ENCODE peak calls at places on chromosomes 12 and 14, in eight cellular contexts. K is IMR-90, J is gastrocnemius medialis, M is BE2C, T is astrocyte of the spinal cord, W is cardiac muscle cell, V is hepatocyte, Y is fibroblast of mammary gland. D is an unnamed sample.

GRCh38 chr12:68793436-68793835 is 14.5 kb upstream of the MDM2 start:
- DNase-seq in K (no peak), J (no peak), M (no peak), T (no peak), W (no peak), V (no peak), Y (no peak), D (no peak)

GRCh38 chr12:99966429-99966828 is 18.3 kb downstream of the ANKS1B start:
- DNase-seq in K (no peak), J (no peak), M (no peak), T (no peak), W (no peak), V (no peak), Y (no peak), D (no peak)

GRCh38 chr14:61526405-61527312 is 168.7 kb upstream of the HIF1A start:
- DNase-seq in K (no peak), J (peak; percentile 60), M (no peak), T (no peak), W (no peak), V (peak; percentile 30), Y (no peak), D (no peak)

GRCh38 chr12:109870648-109871047 is 9.7 kb downstream of the GLTP start:
- DNase-seq in K (peak; percentile 74), J (no peak), M (no peak), T (peak; percentile 41), W (no peak), V (no peak), Y (peak; percentile 62), D (peak; percentile 48)

GRCh38 chr12:56477521-56478225 is 9.3 kb downstream of the SPRYD4 start:
- DNase-seq in K (no peak), J (no peak), M (no peak), T (no peak), W (no peak), V (no peak), Y (no peak), D (no peak)

GRCh38 chr14:77347746-77348145 is 26.9 kb downstream of the GSTZ1 start:
- DNase-seq in K (no peak), J (no peak), M (no peak), T (no peak), W (peak; percentile 33), V (no peak), Y (no peak), D (no peak)

GRCh38 chr14:32352631-32353030 is 23.5 kb downstream of the AKAP6 start:
- DNase-seq in K (no peak), J (no peak), M (no peak), T (no peak), W (peak; percentile 19), V (no peak), Y (peak; percentile 41), D (peak; percentile 24)

GRCh38 chr12:20369164-20370000 is 1.0 kb downstream of the PDE3A start:
- DNase-seq in K (peak; percentile 39), J (peak; percentile 38), M (peak; percentile 63), T (peak; percentile 73), W (peak; percentile 91), V (peak; percentile 81), Y (peak; percentile 52), D (peak; percentile 89)

GRCh38 chr12:1591029-1591428 is 3.4 kb downstream of the FBXL14 start:
- DNase-seq in K (no peak), J (no peak), M (no peak), T (peak; percentile 45), W (no peak), V (peak; percentile 35), Y (peak; percentile 73), D (no peak)

GRCh38 chr12:31705651-31706050 is 23.2 kb downstream of the AMN1 start:
- DNase-seq in K (no peak), J (no peak), M (no peak), T (no peak), W (no peak), V (no peak), Y (no peak), D (no peak)

GRCh38 chr14:56295743-56296142 is 177.5 kb downstream of the PELI2 start:
- DNase-seq in K (no peak), J (no peak), M (no peak), T (no peak), W (no peak), V (no peak), Y (no peak), D (no peak)

GRCh38 chr12:86777335-86777734 is 521.1 kb upstream of the MGAT4C start:
- DNase-seq in K (no peak), J (no peak), M (no peak), T (peak; percentile 27), W (peak; percentile 19), V (no peak), Y (no peak), D (peak; percentile 71)

GRCh38 chr12:69240625-69240984 is 1.2 kb downstream of the CPSF6 start:
- DNase-seq in K (peak; percentile 11), J (no peak), M (no peak), T (no peak), W (peak; percentile 15), V (peak; percentile 19), Y (peak; percentile 20), D (no peak)

GRCh38 chr12:127548123-127548553 is 718.8 kb upstream of the TMEM132C start:
- DNase-seq in K (peak; percentile 72), J (no peak), M (no peak), T (peak; percentile 72), W (no peak), V (no peak), Y (peak; percentile 81), D (no peak)

GRCh38 chr14:75523771-75524171 is 1.5 kb downstream of the BATF start:
- DNase-seq in K (peak; percentile 18), J (no peak), M (no peak), T (no peak), W (peak; percentile 43), V (no peak), Y (peak; percentile 59), D (peak; percentile 62)

GRCh38 chr12:46577063-46577776 is 204.6 kb upstream of the SLC38A2 start:
- DNase-seq in K (no peak), J (no peak), M (no peak), T (no peak), W (no peak), V (no peak), Y (no peak), D (no peak)

GRCh38 chr14:71452987-71453386 is 479.2 kb upstream of the RGS6 start:
- DNase-seq in K (no peak), J (no peak), M (no peak), T (no peak), W (no peak), V (no peak), Y (peak; percentile 47), D (no peak)

GRCh38 chr14:89504602-89505320 is 87.7 kb upstream of the FOXN3 start:
- DNase-seq in K (peak; percentile 84), J (no peak), M (no peak), T (peak; percentile 82), W (peak; percentile 50), V (no peak), Y (peak; percentile 87), D (no peak)

DNA sequence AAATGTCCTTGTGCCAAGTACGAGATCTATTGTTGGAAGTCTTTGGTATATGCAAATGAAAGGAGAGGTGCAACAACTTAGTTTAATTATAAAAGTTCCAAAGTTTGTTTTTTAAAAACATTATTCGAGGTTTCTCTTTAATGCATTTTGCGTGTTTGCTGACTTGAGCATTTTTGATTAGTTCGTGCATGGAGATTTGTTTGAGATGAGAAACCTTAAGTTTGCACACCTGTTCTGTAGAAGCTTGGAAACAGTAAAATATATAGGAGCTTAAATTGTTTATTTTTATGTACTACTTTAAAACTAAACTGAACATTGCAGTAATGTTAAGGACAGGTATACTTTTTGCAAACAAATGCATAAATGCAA is 2.3 kb downstream of the HSPA2 start:
- DNase-seq in K (no peak), J (no peak), M (no peak), T (no peak), W (no peak), V (no peak), Y (no peak), D (no peak)
- H3K4me3 ChIP-seq in K (peak overlapping the region; percentile 67), J (peak overlapping the region; percentile 53), M (no peak overlapping the region), T (peak overlapping the region; percentile 34), W (no peak overlapping the region), V (no peak overlapping the region), Y (no peak overlapping the region), D (no peak overlapping the region)

GRCh38 chr12:116673713-116674112 is 64.2 kb downstream of the SPRING1 start:
- DNase-seq in K (no peak), J (no peak), M (no peak), T (no peak), W (no peak), V (no peak), Y (no peak), D (no peak)
- TF ChIP-seq CTCF in K (no peak), J (no peak), M (peak; percentile 38), T (no peak), W (peak; percentile 18), V (no peak), Y (peak; percentile 19), D (no peak)

GRCh38 chr14:28785096-28785952 is 18.7 kb downstream of the FOXG1 start:
- DNase-seq in K (peak; percentile 0), J (no peak), M (no peak), T (no peak), W (peak; percentile 24), V (peak; percentile 32), Y (no peak), D (peak; percentile 29)
- H3K4me3 ChIP-seq in K (peak overlapping the region; percentile 27), J (peak overlapping the region; percentile 19), M (peak overlapping the region; percentile 19), T (peak overlapping the region; percentile 47), W (peak overlapping the region; percentile 41), V (peak overlapping the region; percentile 36), Y (peak overlapping the region; percentile 21), D (peak overlapping the region; percentile 43)

DNA sequence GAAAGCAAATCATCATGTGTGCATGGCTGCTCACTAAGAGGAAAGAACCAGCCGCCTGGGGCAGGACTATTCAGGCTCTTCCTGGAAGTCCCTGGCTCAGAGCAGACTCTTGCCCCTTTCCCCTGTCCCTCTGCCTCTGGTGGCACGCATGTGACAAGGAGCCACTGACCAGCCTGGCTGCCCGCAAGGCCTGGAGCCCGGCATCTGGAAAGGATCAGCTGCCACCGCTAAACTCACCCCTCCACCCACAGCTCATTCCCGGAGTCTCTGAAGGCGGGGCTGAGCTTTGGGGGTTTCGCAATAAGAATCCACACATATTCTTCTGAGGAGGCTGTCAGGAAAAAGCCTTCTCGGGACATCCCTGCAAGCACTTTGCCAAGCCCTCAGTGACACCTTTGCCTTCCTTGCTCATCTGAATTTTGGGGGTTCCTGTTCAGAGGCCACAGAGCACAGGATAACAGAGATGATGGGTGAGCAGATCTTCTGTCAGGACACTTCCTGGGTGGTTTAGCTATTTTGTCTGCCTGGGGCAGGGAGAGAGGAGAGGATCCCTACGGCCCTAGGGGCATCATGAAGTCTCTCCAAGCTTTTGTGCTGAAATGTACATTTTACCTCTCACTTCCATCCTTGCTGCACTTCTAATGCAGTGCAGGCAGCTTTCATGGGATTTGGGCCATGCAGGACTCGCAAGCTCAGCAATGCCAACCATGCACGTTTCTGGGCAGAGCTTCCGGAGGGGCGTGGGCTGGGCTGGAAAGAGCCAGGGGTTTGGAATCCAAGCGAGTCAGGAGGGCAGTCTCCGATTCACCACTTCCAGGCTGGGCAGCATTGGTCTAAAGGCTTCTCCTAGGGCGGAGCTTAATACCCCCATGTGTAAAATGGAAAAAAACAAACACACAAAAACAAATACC is 124.8 kb upstream of the MAP1LC3B2 start:
- DNase-seq in K (peak; percentile 92), J (peak; percentile 79), M (peak; percentile 78), T (peak; percentile 80), W (peak; percentile 95), V (peak; percentile 93), Y (peak; percentile 92), D (peak; percentile 88)
- TF ChIP-seq CTCF in K (no peak), J (no peak), M (no peak), T (no peak), W (no peak), V (no peak), Y (no peak), D (no peak)